ENCODE peak calls at places on chromosomes 3 and 15, in seven cellular contexts. One of them, this sample, is unnamed.

GRCh38 chr15:75143738-75144334 is 57.8 kb upstream of the C15orf39 start:
- DNase-seq in anterior cingulate cortex: no peak
- DNase-seq in AG09309: no peak
- DNase-seq in heart right ventricle: no peak
- DNase-seq in stimulated activated CD8-positive, alpha-beta memory T cell treated with anti-CD3 and anti-CD28 coated beads, Interleukin-15, amount 100 ng/mL, for 24 hours: no peak
- DNase-seq in naive thymus-derived CD8-positive, alpha-beta T cell: no peak
- DNase-seq in hypothalamus: no peak
- DNase-seq in this sample: no peak

GRCh38 chr3:72290859-72291641 is 506.1 kb upstream of the PROK2 start:
- DNase-seq in stimulated activated CD8-positive, alpha-beta memory T cell treated with anti-CD3 and anti-CD28 coated beads, Interleukin-15, amount 100 ng/mL, for 24 hours: no peak
- DNase-seq in heart right ventricle: no peak
- DNase-seq in AG09309: no peak
- DNase-seq in anterior cingulate cortex: no peak
- DNase-seq in naive thymus-derived CD8-positive, alpha-beta T cell: no peak
- DNase-seq in hypothalamus: no peak
- DNase-seq in this sample: no peak

GRCh38 chr3:62287528-62287927 is 85.8 kb downstream of the FEZF2 start:
- DNase-seq in heart right ventricle: no peak
- DNase-seq in anterior cingulate cortex: no peak
- DNase-seq in AG09309: no peak
- DNase-seq in naive thymus-derived CD8-positive, alpha-beta T cell: no peak
- DNase-seq in stimulated activated CD8-positive, alpha-beta memory T cell treated with anti-CD3 and anti-CD28 coated beads, Interleukin-15, amount 100 ng/mL, for 24 hours: no peak
- DNase-seq in hypothalamus: no peak
- DNase-seq in this sample: no peak

GRCh38 chr15:34984884-34985630 is 3.0 kb downstream of the ZNF770 start:
- DNase-seq in stimulated activated CD8-positive, alpha-beta memory T cell treated with anti-CD3 and anti-CD28 coated beads, Interleukin-15, amount 100 ng/mL, for 24 hours: no peak
- DNase-seq in hypothalamus: no peak
- DNase-seq in naive thymus-derived CD8-positive, alpha-beta T cell: no peak
- DNase-seq in heart right ventricle: no peak
- DNase-seq in AG09309: no peak
- DNase-seq in anterior cingulate cortex: no peak
- DNase-seq in this sample: peak

GRCh38 chr3:136929984-136930671 is 27.7 kb upstream of the IL20RB start:
- DNase-seq in stimulated activated CD8-positive, alpha-beta memory T cell treated with anti-CD3 and anti-CD28 coated beads, Interleukin-15, amount 100 ng/mL, for 24 hours: no peak
- DNase-seq in hypothalamus: no peak
- DNase-seq in heart right ventricle: peak
- DNase-seq in AG09309: no peak
- DNase-seq in naive thymus-derived CD8-positive, alpha-beta T cell: no peak
- DNase-seq in anterior cingulate cortex: no peak
- DNase-seq in this sample: no peak

GRCh38 chr3:24640330-24640877 is 145.8 kb upstream of the THRB start:
- DNase-seq in naive thymus-derived CD8-positive, alpha-beta T cell: no peak
- DNase-seq in stimulated activated CD8-positive, alpha-beta memory T cell treated with anti-CD3 and anti-CD28 coated beads, Interleukin-15, amount 100 ng/mL, for 24 hours: no peak
- DNase-seq in anterior cingulate cortex: no peak
- DNase-seq in AG09309: no peak
- DNase-seq in heart right ventricle: no peak
- DNase-seq in hypothalamus: no peak
- DNase-seq in this sample: peak

GRCh38 chr15:70142322-70143191 is 44.8 kb upstream of the TLE3 start:
- DNase-seq in heart right ventricle: peak
- DNase-seq in naive thymus-derived CD8-positive, alpha-beta T cell: no peak
- DNase-seq in AG09309: no peak
- DNase-seq in stimulated activated CD8-positive, alpha-beta memory T cell treated with anti-CD3 and anti-CD28 coated beads, Interleukin-15, amount 100 ng/mL, for 24 hours: no peak
- DNase-seq in anterior cingulate cortex: no peak
- DNase-seq in hypothalamus: no peak
- DNase-seq in this sample: peak

GRCh38 chr3:133476971-133477375 is 77.1 kb downstream of the BFSP2 start:
- DNase-seq in naive thymus-derived CD8-positive, alpha-beta T cell: no peak
- DNase-seq in stimulated activated CD8-positive, alpha-beta memory T cell treated with anti-CD3 and anti-CD28 coated beads, Interleukin-15, amount 100 ng/mL, for 24 hours: no peak
- DNase-seq in AG09309: no peak
- DNase-seq in anterior cingulate cortex: no peak
- DNase-seq in heart right ventricle: no peak
- DNase-seq in hypothalamus: no peak
- DNase-seq in this sample: no peak

GRCh38 chr15:67945951-67946700 is 106.3 kb upstream of the RNU6-1 start:
- DNase-seq in stimulated activated CD8-positive, alpha-beta memory T cell treated with anti-CD3 and anti-CD28 coated beads, Interleukin-15, amount 100 ng/mL, for 24 hours: no peak
- DNase-seq in AG09309: no peak
- DNase-seq in anterior cingulate cortex: no peak
- DNase-seq in heart right ventricle: no peak
- DNase-seq in naive thymus-derived CD8-positive, alpha-beta T cell: no peak
- DNase-seq in hypothalamus: no peak
- DNase-seq in this sample: peak

GRCh38 chr3:114310701-114311100 is 16.9 kb downstream of the TIGIT start:
- DNase-seq in heart right ventricle: no peak
- DNase-seq in AG09309: no peak
- DNase-seq in naive thymus-derived CD8-positive, alpha-beta T cell: no peak
- DNase-seq in stimulated activated CD8-positive, alpha-beta memory T cell treated with anti-CD3 and anti-CD28 coated beads, Interleukin-15, amount 100 ng/mL, for 24 hours: no peak
- DNase-seq in anterior cingulate cortex: no peak
- DNase-seq in hypothalamus: no peak
- DNase-seq in this sample: no peak

GRCh38 chr3:111616417-111617105 is 21.4 kb upstream of the ZBED2 start:
- DNase-seq in hypothalamus: no peak
- DNase-seq in heart right ventricle: no peak
- DNase-seq in naive thymus-derived CD8-positive, alpha-beta T cell: peak
- DNase-seq in stimulated activated CD8-positive, alpha-beta memory T cell treated with anti-CD3 and anti-CD28 coated beads, Interleukin-15, amount 100 ng/mL, for 24 hours: no peak
- DNase-seq in AG09309: no peak
- DNase-seq in anterior cingulate cortex: no peak
- DNase-seq in this sample: peak

GRCh38 chr3:194985031-194985578 is 285.9 kb downstream of the XXYLT1 start:
- DNase-seq in AG09309: no peak
- DNase-seq in stimulated activated CD8-positive, alpha-beta memory T cell treated with anti-CD3 and anti-CD28 coated beads, Interleukin-15, amount 100 ng/mL, for 24 hours: no peak
- DNase-seq in anterior cingulate cortex: peak
- DNase-seq in heart right ventricle: peak
- DNase-seq in hypothalamus: no peak
- DNase-seq in naive thymus-derived CD8-positive, alpha-beta T cell: no peak
- DNase-seq in this sample: peak

GRCh38 chr3:3170998-3171397 is 8.5 kb downstream of the CRBN start:
- DNase-seq in stimulated activated CD8-positive, alpha-beta memory T cell treated with anti-CD3 and anti-CD28 coated beads, Interleukin-15, amount 100 ng/mL, for 24 hours: no peak
- DNase-seq in AG09309: no peak
- DNase-seq in naive thymus-derived CD8-positive, alpha-beta T cell: no peak
- DNase-seq in anterior cingulate cortex: no peak
- DNase-seq in hypothalamus: no peak
- DNase-seq in heart right ventricle: no peak
- DNase-seq in this sample: peak

GRCh38 chr3:127768346-127769008 is 53.8 kb downstream of the MGLL start:
- DNase-seq in AG09309: peak
- DNase-seq in heart right ventricle: no peak
- DNase-seq in anterior cingulate cortex: no peak
- DNase-seq in stimulated activated CD8-positive, alpha-beta memory T cell treated with anti-CD3 and anti-CD28 coated beads, Interleukin-15, amount 100 ng/mL, for 24 hours: no peak
- DNase-seq in hypothalamus: no peak
- DNase-seq in naive thymus-derived CD8-positive, alpha-beta T cell: peak
- DNase-seq in this sample: peak

GRCh38 chr3:31361391-31362273 is 171.1 kb upstream of the STT3B start:
- DNase-seq in anterior cingulate cortex: no peak
- DNase-seq in hypothalamus: no peak
- DNase-seq in AG09309: peak
- DNase-seq in stimulated activated CD8-positive, alpha-beta memory T cell treated with anti-CD3 and anti-CD28 coated beads, Interleukin-15, amount 100 ng/mL, for 24 hours: no peak
- DNase-seq in heart right ventricle: no peak
- DNase-seq in naive thymus-derived CD8-positive, alpha-beta T cell: no peak
- DNase-seq in this sample: peak

GRCh38 chr3:127899200-127899599 is 15.8 kb upstream of the KBTBD12 start:
- DNase-seq in heart right ventricle: no peak
- DNase-seq in naive thymus-derived CD8-positive, alpha-beta T cell: no peak
- DNase-seq in anterior cingulate cortex: no peak
- DNase-seq in stimulated activated CD8-positive, alpha-beta memory T cell treated with anti-CD3 and anti-CD28 coated beads, Interleukin-15, amount 100 ng/mL, for 24 hours: no peak
- DNase-seq in hypothalamus: no peak
- DNase-seq in AG09309: no peak
- DNase-seq in this sample: no peak

GRCh38 chr15:39621210-39621609 is 40.3 kb downstream of the THBS1 start:
- DNase-seq in anterior cingulate cortex: no peak
- DNase-seq in naive thymus-derived CD8-positive, alpha-beta T cell: no peak
- DNase-seq in heart right ventricle: no peak
- DNase-seq in AG09309: no peak
- DNase-seq in stimulated activated CD8-positive, alpha-beta memory T cell treated with anti-CD3 and anti-CD28 coated beads, Interleukin-15, amount 100 ng/mL, for 24 hours: no peak
- DNase-seq in hypothalamus: no peak
- DNase-seq in this sample: peak

GRCh38 chr3:36876181-36876936 is 68.5 kb downstream of the TRANK1 start:
- DNase-seq in anterior cingulate cortex: no peak
- DNase-seq in heart right ventricle: no peak
- DNase-seq in naive thymus-derived CD8-positive, alpha-beta T cell: no peak
- DNase-seq in AG09309: no peak
- DNase-seq in stimulated activated CD8-positive, alpha-beta memory T cell treated with anti-CD3 and anti-CD28 coated beads, Interleukin-15, amount 100 ng/mL, for 24 hours: no peak
- DNase-seq in hypothalamus: no peak
- DNase-seq in this sample: no peak

GRCh38 chr3:194293546-194294198 is 57.5 kb downstream of the CPN2 start:
- DNase-seq in hypothalamus: no peak
- DNase-seq in stimulated activated CD8-positive, alpha-beta memory T cell treated with anti-CD3 and anti-CD28 coated beads, Interleukin-15, amount 100 ng/mL, for 24 hours: no peak
- DNase-seq in AG09309: no peak
- DNase-seq in naive thymus-derived CD8-positive, alpha-beta T cell: no peak
- DNase-seq in anterior cingulate cortex: no peak
- DNase-seq in heart right ventricle: no peak
- DNase-seq in this sample: no peak

GRCh38 chr3:25661694-25662455 is 2.8 kb downstream of the TOP2B start:
- DNase-seq in naive thymus-derived CD8-positive, alpha-beta T cell: no peak
- DNase-seq in stimulated activated CD8-positive, alpha-beta memory T cell treated with anti-CD3 and anti-CD28 coated beads, Interleukin-15, amount 100 ng/mL, for 24 hours: no peak
- DNase-seq in anterior cingulate cortex: no peak
- DNase-seq in AG09309: no peak
- DNase-seq in heart right ventricle: no peak
- DNase-seq in hypothalamus: no peak
- DNase-seq in this sample: peak

GRCh38 chr15:25947336-25948080 is 84.4 kb upstream of the ATP10A start:
- DNase-seq in naive thymus-derived CD8-positive, alpha-beta T cell: no peak
- DNase-seq in AG09309: peak
- DNase-seq in heart right ventricle: no peak
- DNase-seq in anterior cingulate cortex: no peak
- DNase-seq in hypothalamus: no peak
- DNase-seq in stimulated activated CD8-positive, alpha-beta memory T cell treated with anti-CD3 and anti-CD28 coated beads, Interleukin-15, amount 100 ng/mL, for 24 hours: no peak
- DNase-seq in this sample: peak

GRCh38 chr3:119580148-119580760 is 962 bp downstream of the ADPRH start:
- DNase-seq in naive thymus-derived CD8-positive, alpha-beta T cell: no peak
- DNase-seq in anterior cingulate cortex: no peak
- DNase-seq in stimulated activated CD8-positive, alpha-beta memory T cell treated with anti-CD3 and anti-CD28 coated beads, Interleukin-15, amount 100 ng/mL, for 24 hours: no peak
- DNase-seq in heart right ventricle: no peak
- DNase-seq in AG09309: no peak
- DNase-seq in hypothalamus: no peak
- DNase-seq in this sample: no peak

GRCh38 chr3:151789853-151790463 is 24.0 kb upstream of the AADAC start:
- DNase-seq in AG09309: no peak
- DNase-seq in stimulated activated CD8-positive, alpha-beta memory T cell treated with anti-CD3 and anti-CD28 coated beads, Interleukin-15, amount 100 ng/mL, for 24 hours: no peak
- DNase-seq in hypothalamus: no peak
- DNase-seq in heart right ventricle: no peak
- DNase-seq in naive thymus-derived CD8-positive, alpha-beta T cell: no peak
- DNase-seq in anterior cingulate cortex: no peak
- DNase-seq in this sample: peak

GRCh38 chr15:69722924-69723323 is 270.3 kb downstream of the RPLP1 start:
- DNase-seq in AG09309: no peak
- DNase-seq in naive thymus-derived CD8-positive, alpha-beta T cell: peak
- DNase-seq in hypothalamus: no peak
- DNase-seq in stimulated activated CD8-positive, alpha-beta memory T cell treated with anti-CD3 and anti-CD28 coated beads, Interleukin-15, amount 100 ng/mL, for 24 hours: no peak
- DNase-seq in anterior cingulate cortex: no peak
- DNase-seq in heart right ventricle: no peak
- DNase-seq in this sample: no peak

GRCh38 chr15:67721996-67722395 is 103.3 kb upstream of the SKOR1 start:
- DNase-seq in heart right ventricle: no peak
- DNase-seq in stimulated activated CD8-positive, alpha-beta memory T cell treated with anti-CD3 and anti-CD28 coated beads, Interleukin-15, amount 100 ng/mL, for 24 hours: no peak
- DNase-seq in naive thymus-derived CD8-positive, alpha-beta T cell: no peak
- DNase-seq in anterior cingulate cortex: no peak
- DNase-seq in hypothalamus: no peak
- DNase-seq in AG09309: no peak
- DNase-seq in this sample: no peak

GRCh38 chr3:38582941-38583645 is 66.4 kb downstream of the SCN5A start:
- DNase-seq in naive thymus-derived CD8-positive, alpha-beta T cell: no peak
- DNase-seq in hypothalamus: no peak
- DNase-seq in heart right ventricle: no peak
- DNase-seq in anterior cingulate cortex: no peak
- DNase-seq in AG09309: no peak
- DNase-seq in stimulated activated CD8-positive, alpha-beta memory T cell treated with anti-CD3 and anti-CD28 coated beads, Interleukin-15, amount 100 ng/mL, for 24 hours: no peak
- DNase-seq in this sample: no peak

GRCh38 chr15:79560384-79560783 is 128.2 kb downstream of the MINAR1 start:
- DNase-seq in stimulated activated CD8-positive, alpha-beta memory T cell treated with anti-CD3 and anti-CD28 coated beads, Interleukin-15, amount 100 ng/mL, for 24 hours: no peak
- DNase-seq in naive thymus-derived CD8-positive, alpha-beta T cell: no peak
- DNase-seq in heart right ventricle: no peak
- DNase-seq in hypothalamus: no peak
- DNase-seq in anterior cingulate cortex: no peak
- DNase-seq in AG09309: no peak
- DNase-seq in this sample: no peak

GRCh38 chr15:101088788-101089578 is 162.9 kb downstream of the CHSY1 start:
- DNase-seq in stimulated activated CD8-positive, alpha-beta memory T cell treated with anti-CD3 and anti-CD28 coated beads, Interleukin-15, amount 100 ng/mL, for 24 hours: peak
- DNase-seq in naive thymus-derived CD8-positive, alpha-beta T cell: peak
- DNase-seq in hypothalamus: no peak
- DNase-seq in heart right ventricle: peak
- DNase-seq in AG09309: no peak
- DNase-seq in anterior cingulate cortex: peak
- DNase-seq in this sample: peak

GRCh38 chr15:90872481-90873184 is 4.2 kb downstream of the FURIN start:
- DNase-seq in anterior cingulate cortex: no peak
- DNase-seq in AG09309: peak
- DNase-seq in stimulated activated CD8-positive, alpha-beta memory T cell treated with anti-CD3 and anti-CD28 coated beads, Interleukin-15, amount 100 ng/mL, for 24 hours: no peak
- DNase-seq in heart right ventricle: no peak
- DNase-seq in naive thymus-derived CD8-positive, alpha-beta T cell: no peak
- DNase-seq in hypothalamus: no peak
- DNase-seq in this sample: peak

GRCh38 chr15:81373996-81374395 is at the start of gene TMC3:
- DNase-seq in naive thymus-derived CD8-positive, alpha-beta T cell: no peak
- DNase-seq in anterior cingulate cortex: no peak
- DNase-seq in hypothalamus: no peak
- DNase-seq in stimulated activated CD8-positive, alpha-beta memory T cell treated with anti-CD3 and anti-CD28 coated beads, Interleukin-15, amount 100 ng/mL, for 24 hours: no peak
- DNase-seq in heart right ventricle: no peak
- DNase-seq in AG09309: no peak
- DNase-seq in this sample: no peak

GRCh38 chr3:100891033-100891432 is 102.2 kb downstream of the ABI3BP start:
- DNase-seq in stimulated activated CD8-positive, alpha-beta memory T cell treated with anti-CD3 and anti-CD28 coated beads, Interleukin-15, amount 100 ng/mL, for 24 hours: no peak
- DNase-seq in hypothalamus: no peak
- DNase-seq in heart right ventricle: no peak
- DNase-seq in anterior cingulate cortex: no peak
- DNase-seq in AG09309: no peak
- DNase-seq in naive thymus-derived CD8-positive, alpha-beta T cell: no peak
- DNase-seq in this sample: peak

GRCh38 chr15:94576889-94577533 is 345.6 kb downstream of the MCTP2 start:
- DNase-seq in heart right ventricle: no peak
- DNase-seq in stimulated activated CD8-positive, alpha-beta memory T cell treated with anti-CD3 and anti-CD28 coated beads, Interleukin-15, amount 100 ng/mL, for 24 hours: no peak
- DNase-seq in hypothalamus: no peak
- DNase-seq in anterior cingulate cortex: no peak
- DNase-seq in naive thymus-derived CD8-positive, alpha-beta T cell: no peak
- DNase-seq in AG09309: no peak
- DNase-seq in this sample: peak

This sample was measured in PC-3.